ENCODE peak calls at places on chromosomes 1 and 21, in six cellular contexts. L is naive thymus-derived CD4-positive, alpha-beta T cell; P is heart left ventricle; S is fibroblast of lung; R is OCI-LY7; O is SJSA1. I is an unnamed sample. For H3K4me1, the result is how much of the 10 kb centered on the place peaks cover.

GRCh38 chr1:241413386-241413785 is 56.4 kb upstream of the RGS7 start:
- DNase-seq in O (no peak), S (peak), P (no peak), L (no peak), R (no peak), I (no peak)

GRCh38 chr1:27356277-27356627 is 10.5 kb downstream of the MAP3K6 start:
- DNase-seq in L (no peak), R (no peak), P (peak), S (no peak), O (no peak), I (no peak)

GRCh38 chr1:77739235-77739634 is 20.4 kb downstream of the USP33 start:
- DNase-seq in O (no peak), R (no peak), L (no peak), S (no peak), P (no peak), I (no peak)

GRCh38 chr1:44033756-44034155 is 2.5 kb upstream of the SLC6A9 start:
- DNase-seq in S (no peak), P (no peak), R (no peak), L (no peak), O (no peak), I (no peak)

GRCh38 chr21:35940074-35940927 is 120.0 kb downstream of the SETD4 start:
- DNase-seq in L (no peak), R (peak), S (peak), O (peak), P (peak), I (peak)

GRCh38 chr1:226651732-226652105 is 87.4 kb downstream of the ITPKB start:
- DNase-seq in R (no peak), L (no peak), S (no peak), O (no peak), P (no peak), I (no peak)

GRCh38 chr21:17769049-17769845 is 49.9 kb downstream of the C21orf91 start:
- DNase-seq in R (no peak), L (no peak), S (no peak), O (no peak), P (no peak), I (no peak)

GRCh38 chr1:2555634-2556276 is 416 bp upstream of the TNFRSF14 start:
- DNase-seq in L (peak), R (peak), O (no peak), P (peak), S (peak), I (peak)

GRCh38 chr1:236083650-236084385 is 18.9 kb upstream of the NID1 start:
- DNase-seq in O (no peak), S (peak), R (no peak), P (no peak), L (no peak), I (no peak)

GRCh38 chr1:5993553-5994510 is 1.6 kb upstream of the NPHP4 start:
- DNase-seq in R (peak), O (no peak), L (no peak), P (no peak), S (no peak), I (no peak)

GRCh38 chr1:41343790-41344679 is 17.2 kb upstream of the FOXO6 start:
- DNase-seq in R (no peak), O (peak), L (no peak), S (no peak), P (peak), I (no peak)

GRCh38 chr1:206772228-206773002 is at the start of gene IL10:
- DNase-seq in L (no peak), S (no peak), P (peak), O (no peak), R (no peak), I (peak)

GRCh38 chr1:232704694-232705680 is 75.1 kb upstream of the SIPA1L2 start:
- DNase-seq in P (peak), L (no peak), S (peak), O (no peak), R (no peak), I (peak)

GRCh38 chr1:203592156-203592555 is 34.5 kb upstream of the ATP2B4 start:
- DNase-seq in S (no peak), P (no peak), O (no peak), L (no peak), R (no peak), I (no peak)

GRCh38 chr1:82931051-82931450 is 1067.9 kb downstream of the TTLL7 start:
- DNase-seq in R (no peak), L (no peak), O (no peak), P (no peak), S (peak), I (no peak)

GRCh38 chr1:221788466-221788865 is 46.6 kb upstream of the DUSP10 start:
- DNase-seq in P (no peak), O (no peak), L (no peak), S (no peak), R (no peak), I (no peak)
- H3K4me1 ChIP-seq in P (under half), O (under half), L (under half), S (under half), R (under half), I (under half)

DNA sequence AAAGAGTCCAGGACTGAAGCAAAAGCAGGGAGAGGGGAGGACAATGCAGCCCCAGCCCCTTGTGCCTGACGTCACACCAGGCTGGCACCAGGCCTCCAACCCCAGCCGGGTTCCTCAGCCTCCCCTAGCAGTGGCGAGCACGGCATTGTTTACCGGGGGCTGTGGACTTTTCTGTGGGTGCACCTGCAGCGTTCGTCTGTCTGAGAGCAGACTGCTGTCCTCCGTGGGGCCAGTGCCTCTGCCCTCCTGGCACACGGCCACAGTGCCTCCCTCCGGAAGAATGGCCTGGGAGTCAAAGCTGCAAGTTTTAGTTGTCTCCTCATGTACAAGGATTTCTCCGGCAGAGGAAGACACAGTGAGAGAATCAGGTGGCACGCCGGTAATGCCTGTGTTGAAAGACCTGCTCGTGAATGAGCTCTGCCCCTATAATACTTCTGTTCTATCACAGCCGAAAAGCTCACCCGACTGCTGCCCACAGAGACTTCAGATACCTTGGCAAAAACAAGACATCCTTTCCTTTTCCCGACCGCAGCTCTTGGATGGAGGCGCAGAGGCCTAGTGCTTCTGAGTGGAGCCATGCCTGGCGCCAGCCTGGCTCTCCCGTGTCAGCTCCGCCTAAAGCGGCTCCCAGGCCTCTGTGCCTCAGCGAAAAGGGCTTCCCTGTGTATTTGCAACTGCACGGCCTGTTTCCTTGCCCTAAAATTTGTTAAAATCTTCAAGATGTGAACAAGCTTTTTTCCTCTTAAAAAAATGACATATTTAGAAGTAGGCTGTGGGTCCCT is 71.4 kb downstream of the AGPAT3 start:
- DNase-seq in R (no peak), O (no peak), P (no peak), L (no peak), S (no peak), I (no peak)
- H3K27ac ChIP-seq in R (no peak), O (no peak), P (peak), L (no peak), S (peak), I (peak)

DNA sequence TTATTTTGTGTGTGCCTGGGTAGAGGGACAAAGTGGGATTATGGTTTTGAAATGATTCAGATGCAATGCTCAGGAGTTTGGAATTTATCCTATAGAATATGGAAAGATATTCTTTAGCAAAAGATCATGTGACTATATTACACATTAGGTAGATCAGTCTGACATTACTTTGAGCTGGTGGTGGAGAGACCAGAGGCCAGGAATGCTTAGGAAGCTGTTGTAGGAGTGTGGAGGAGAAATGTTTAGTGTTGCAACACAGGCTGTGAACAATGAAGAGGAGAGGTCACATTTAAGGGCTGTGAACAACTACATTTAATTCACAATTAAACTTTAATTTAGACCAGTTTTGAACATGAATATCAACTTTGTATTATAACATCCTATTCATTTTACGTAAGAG is 45.3 kb upstream of the PODN start:
- DNase-seq in S (peak), P (no peak), L (no peak), O (no peak), R (no peak), I (no peak)
- H3K4me3 ChIP-seq in S (no peak), P (no peak), L (no peak), O (no peak), R (peak), I (no peak)

DNA sequence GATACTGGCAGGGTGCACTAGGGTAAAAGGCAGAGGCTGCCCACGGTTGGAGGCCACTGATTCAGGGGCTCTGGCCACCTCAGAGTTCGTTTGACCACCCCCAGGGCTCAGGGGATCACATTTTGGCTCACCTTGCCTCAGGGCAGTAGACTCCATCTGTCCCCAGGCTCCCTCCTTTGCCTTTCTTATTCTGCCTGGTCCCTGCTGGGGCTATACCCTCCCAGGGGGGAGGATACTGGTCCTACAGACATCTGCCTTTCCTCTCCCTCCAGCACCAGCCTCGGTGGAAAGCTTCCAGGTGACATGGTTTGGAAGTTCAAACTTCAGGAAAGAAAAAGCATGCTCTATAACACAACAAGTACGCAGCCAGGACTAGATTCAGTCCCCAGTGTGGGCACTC is 155.0 kb downstream of the TRABD2B start:
- DNase-seq in L (no peak), P (no peak), S (no peak), O (no peak), R (no peak), I (no peak)
- H3K4me1 ChIP-seq in L (under half), P (under half), S (under half), O (under half), R (under half), I (under half)

GRCh38 chr21:32698286-32698685 is 29.5 kb downstream of the SYNJ1 start:
- DNase-seq in S (no peak), P (no peak), L (no peak), R (no peak), O (no peak), I (no peak)

GRCh38 chr21:32690085-32690484 is 37.7 kb downstream of the SYNJ1 start:
- DNase-seq in O (no peak), P (no peak), L (no peak), R (no peak), S (no peak), I (no peak)

GRCh38 chr21:32687946-32688345 is 39.9 kb downstream of the SYNJ1 start:
- DNase-seq in O (no peak), L (no peak), P (no peak), S (no peak), R (peak), I (no peak)

GRCh38 chr21:32698971-32699693 is 28.7 kb downstream of the SYNJ1 start:
- DNase-seq in S (no peak), O (no peak), L (no peak), R (no peak), P (no peak), I (no peak)

GRCh38 chr21:32693581-32693980 is 34.2 kb downstream of the SYNJ1 start:
- DNase-seq in R (no peak), O (no peak), S (no peak), L (no peak), P (no peak), I (no peak)
- H3K27ac ChIP-seq in R (no peak), O (no peak), S (no peak), L (no peak), P (no peak), I (no peak)

DNA sequence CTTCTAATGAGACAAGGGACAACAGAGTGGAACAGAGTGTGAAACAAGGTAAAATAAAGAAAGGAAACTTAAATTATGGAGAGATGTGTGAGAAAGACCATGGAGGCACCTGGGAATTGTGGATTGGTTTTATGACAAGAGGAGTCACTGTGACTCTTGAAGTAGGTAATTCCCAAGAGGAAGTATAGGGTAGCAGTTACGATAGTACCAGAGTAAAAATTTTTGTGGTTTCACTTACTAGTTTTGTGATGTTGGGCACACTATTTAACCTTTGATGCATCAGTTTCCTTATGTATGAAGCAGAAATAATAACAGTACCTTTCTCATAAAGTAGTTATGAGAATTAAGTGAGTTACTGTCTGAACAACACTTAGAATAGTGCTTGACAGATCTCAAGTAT is 267.9 kb upstream of the DPYD start:
- DNase-seq in R (no peak), P (no peak), S (no peak), O (no peak), L (no peak), I (no peak)
- H3K4me3 ChIP-seq in R (no peak), P (no peak), S (no peak), O (no peak), L (no peak), I (no peak)

GRCh38 chr1:33721416-33721815 is 142.5 kb upstream of the HMGB4 start:
- DNase-seq in P (no peak), R (no peak), L (no peak), S (no peak), O (no peak), I (no peak)
- H3K4me1 ChIP-seq in P (under half), R (under half), L (under half), S (under half), O (under half), I (under half)